ENCODE peak calls at places on chromosomes 11 and 22, in nine cellular contexts. E is body of pancreas, L is sigmoid colon, B is GM10248, D is AG04449, T is colonic mucosa, M is endothelial cell, C is neural crest cell, H is mucosa of descending colon. Z is an unnamed sample.

GRCh38 chr11:44256673-44257291 is 53.2 kb downstream of the ALX4 start:
- DNase-seq in E (no peak), H (no peak), L (no peak), M (no peak), T (no peak), D (no peak), C (no peak), B (no peak), Z (peak; percentile 19)

GRCh38 chr22:30079952-30080533 is at the start of gene HORMAD2:
- DNase-seq in L (no peak), E (no peak), M (peak; percentile 48), C (peak; percentile 81), H (peak; percentile 58), D (no peak), T (no peak), B (peak; percentile 31), Z (peak; percentile 49)

GRCh38 chr11:104772806-104773241 is 125.4 kb downstream of the CASP12 start:
- DNase-seq in H (no peak), D (peak; percentile 63), M (no peak), E (no peak), B (no peak), C (no peak), L (no peak), T (no peak), Z (no peak)

GRCh38 chr11:15074206-15075161 is 1.1 kb downstream of the CALCB start:
- DNase-seq in D (no peak), B (peak; percentile 63), T (peak; percentile 91), H (peak; percentile 81), M (peak; percentile 95), L (peak; percentile 87), C (peak; percentile 95), E (peak; percentile 93), Z (peak; percentile 79)

GRCh38 chr11:23539556-23539955 is 679.3 kb upstream of the CCDC179 start:
- DNase-seq in L (no peak), B (no peak), D (no peak), M (no peak), T (no peak), E (no peak), C (no peak), H (no peak), Z (no peak)

GRCh38 chr11:14700593-14700992 is 57.0 kb downstream of the PDE3B start:
- DNase-seq in B (no peak), L (no peak), C (no peak), H (no peak), E (no peak), M (no peak), D (no peak), T (no peak), Z (no peak)

GRCh38 chr22:24434472-24435322 is 7.3 kb downstream of the ADORA2A start:
- DNase-seq in H (peak; percentile 76), B (peak; percentile 86), L (peak; percentile 68), M (no peak), E (peak; percentile 62), D (no peak), C (no peak), T (no peak), Z (peak; percentile 91)

GRCh38 chr22:20053407-20054033 is 26.5 kb upstream of the DGCR8 start:
- DNase-seq in T (no peak), L (no peak), B (no peak), D (no peak), M (no peak), H (no peak), C (no peak), E (no peak), Z (no peak)

GRCh38 chr11:71990721-71991120 is 8.0 kb upstream of the IL18BP start:
- DNase-seq in T (no peak), M (no peak), L (no peak), D (no peak), C (no peak), H (no peak), B (no peak), E (no peak), Z (no peak)

GRCh38 chr22:42754658-42755057 is 34.0 kb upstream of the A4GALT start:
- DNase-seq in D (no peak), C (no peak), T (no peak), B (no peak), H (no peak), M (no peak), E (peak; percentile 64), L (no peak), Z (no peak)

GRCh38 chr22:31378123-31378522 is 21.3 kb upstream of the DRG1 start:
- DNase-seq in E (no peak), C (no peak), B (no peak), T (no peak), M (no peak), L (no peak), H (no peak), D (peak; percentile 23), Z (no peak)

GRCh38 chr11:118791015-118791960 is at the start of gene DDX6:
- DNase-seq in H (peak; percentile 95), M (peak; percentile 92), T (peak; percentile 88), B (peak; percentile 88), E (peak; percentile 93), C (peak; percentile 86), D (no peak), L (peak; percentile 96), Z (peak; percentile 93)
- TF ChIP-seq CTCF in H (peak; percentile 38), M (no peak), T (no peak), B (peak; percentile 50), E (no peak), C (peak; percentile 30), D (peak; percentile 67), L (no peak), Z (peak; percentile 37)

GRCh38 chr11:39724404-39724803 is 1735.0 kb downstream of the LRRC4C start:
- DNase-seq in M (no peak), H (no peak), D (no peak), E (no peak), L (no peak), B (no peak), C (no peak), T (no peak), Z (no peak)
- TF ChIP-seq CTCF in M (peak; percentile 12), H (no peak), D (no peak), E (no peak), L (no peak), B (no peak), C (peak; percentile 44), T (no peak), Z (no peak)

DNA sequence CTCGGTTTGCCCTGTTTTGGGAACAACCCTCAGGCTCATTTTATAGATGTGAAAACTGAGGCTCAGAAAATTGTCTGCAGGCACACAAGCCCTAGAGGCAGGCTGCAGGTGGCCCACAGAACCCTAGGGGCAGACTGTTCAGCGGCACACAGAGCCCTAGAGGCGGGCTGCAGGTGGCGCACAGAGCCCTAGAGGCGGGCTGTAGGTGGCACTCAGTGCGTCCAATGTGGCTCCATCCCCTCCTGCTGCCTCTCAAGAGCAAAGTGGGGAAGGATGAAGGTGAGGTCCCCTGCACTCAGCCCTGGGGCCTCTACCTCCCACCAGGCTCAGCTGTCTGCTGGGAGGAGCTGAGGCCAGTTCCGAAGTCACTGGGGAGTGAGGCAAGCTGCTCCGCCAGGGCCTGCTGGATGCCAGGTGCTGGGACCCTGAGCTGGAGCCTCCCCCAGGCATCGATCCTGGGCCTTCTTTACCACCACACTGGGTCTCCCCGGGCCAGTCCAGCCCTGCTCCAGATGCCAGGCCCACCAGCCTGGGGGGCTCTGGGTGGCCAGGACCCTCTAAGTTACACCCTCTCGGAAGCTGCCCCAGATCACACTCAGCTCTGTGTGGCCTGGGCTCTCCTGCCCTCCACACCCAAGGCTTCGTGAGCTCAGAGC is 2.3 kb downstream of the ACY3 start:
- DNase-seq in E (peak; percentile 76), D (no peak), C (no peak), H (peak; percentile 70), L (no peak), M (peak; percentile 47), B (peak; percentile 79), T (no peak), Z (peak; percentile 87)
- TF ChIP-seq CTCF in E (peak; percentile 37), D (peak; percentile 35), C (peak; percentile 40), H (no peak), L (no peak), M (no peak), B (peak; percentile 51), T (no peak), Z (peak; percentile 74)

GRCh38 chr22:48498526-48499331 is 1328.9 kb downstream of the BRD1 start:
- DNase-seq in M (no peak), B (no peak), C (no peak), D (no peak), T (no peak), E (no peak), H (peak; percentile 19), L (no peak), Z (no peak)
- TF ChIP-seq CTCF in M (no peak), B (no peak), C (no peak), D (no peak), T (no peak), E (no peak), H (no peak), L (no peak), Z (no peak)

DNA sequence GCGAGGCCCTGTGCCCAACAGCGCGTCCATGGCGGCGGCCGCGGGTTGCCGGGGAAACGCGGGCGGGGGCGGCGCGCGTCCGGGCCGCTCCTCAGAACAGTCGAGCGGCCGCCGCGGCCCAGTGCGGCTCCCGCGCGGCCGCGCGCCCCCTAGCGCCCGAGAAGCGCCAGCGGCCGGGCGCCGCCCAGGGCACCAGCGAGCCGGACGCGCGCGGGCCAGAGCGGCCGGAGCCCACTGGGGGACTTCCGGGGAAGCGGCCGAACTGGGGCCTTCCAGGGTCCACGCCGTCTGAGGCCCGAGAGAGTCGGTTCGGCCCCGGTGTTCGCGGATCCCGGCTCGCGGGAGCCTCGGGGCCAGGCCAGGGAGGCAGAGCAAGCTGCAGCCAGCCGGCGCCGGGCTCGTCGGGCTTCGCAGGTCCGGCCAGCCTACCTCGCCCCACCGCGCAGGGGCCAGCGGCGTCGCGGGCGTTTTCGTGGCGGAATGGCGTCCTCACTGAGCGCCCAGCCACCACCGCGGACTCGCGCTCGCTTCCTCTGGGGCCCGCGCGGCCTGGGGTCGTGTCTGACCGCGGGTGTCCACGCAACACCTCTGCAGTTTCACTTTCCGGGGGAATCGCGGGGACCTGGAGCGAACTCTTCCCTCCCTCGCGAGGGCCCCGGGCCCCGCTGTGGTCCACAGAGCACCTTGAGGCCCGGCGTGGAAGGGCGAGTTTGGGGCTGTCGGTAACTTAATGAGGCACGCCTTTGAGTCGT is at the start of gene DENND6B:
- DNase-seq in B (peak; percentile 93), C (peak; percentile 69), L (peak; percentile 88), T (peak; percentile 80), H (peak; percentile 83), M (peak; percentile 85), D (no peak), E (peak; percentile 85), Z (peak; percentile 87)
- TF ChIP-seq CTCF in B (peak; percentile 72), C (peak; percentile 70), L (peak; percentile 40), T (peak; percentile 41), H (peak; percentile 72), M (peak; percentile 50), D (peak; percentile 15), E (no peak), Z (peak; percentile 65)

Z was measured in GM12865.